ENCODE peak calls at places on chromosomes 6 and 20, in ten cellular contexts. One of them, this sample, is unnamed.

GRCh38 chr6:168570211-168570610 is 129.2 kb downstream of the SMOC2 start:
- DNase-seq in neural crest cell: no peak
- DNase-seq in Calu3: no peak
- DNase-seq in amniotic stem cell: no peak
- DNase-seq in M059J: no peak
- DNase-seq in neuronal stem cell: no peak
- DNase-seq in pancreas: no peak
- DNase-seq in AML-193: no peak
- DNase-seq in EL: no peak
- DNase-seq in cardiac muscle cell: no peak
- DNase-seq in this sample: no peak

GRCh38 chr6:168916576-168917207 is 337.0 kb downstream of the THBS2 start:
- DNase-seq in cardiac muscle cell: no peak
- DNase-seq in AML-193: no peak
- DNase-seq in neuronal stem cell: no peak
- DNase-seq in amniotic stem cell: no peak
- DNase-seq in M059J: no peak
- DNase-seq in pancreas: no peak
- DNase-seq in Calu3: no peak
- DNase-seq in neural crest cell: no peak
- DNase-seq in EL: no peak
- DNase-seq in this sample: no peak

GRCh38 chr20:22312744-22313346 is 271.5 kb downstream of the FOXA2 start:
- DNase-seq in neural crest cell: peak
- DNase-seq in M059J: peak
- DNase-seq in AML-193: no peak
- DNase-seq in amniotic stem cell: no peak
- DNase-seq in EL: peak
- DNase-seq in cardiac muscle cell: peak
- DNase-seq in Calu3: peak
- DNase-seq in neuronal stem cell: peak
- DNase-seq in pancreas: no peak
- DNase-seq in this sample: peak

GRCh38 chr20:52084727-52085126 is 106.9 kb downstream of the ZFP64 start:
- DNase-seq in M059J: no peak
- DNase-seq in neuronal stem cell: no peak
- DNase-seq in amniotic stem cell: no peak
- DNase-seq in Calu3: no peak
- DNase-seq in EL: no peak
- DNase-seq in pancreas: no peak
- DNase-seq in cardiac muscle cell: no peak
- DNase-seq in AML-193: no peak
- DNase-seq in neural crest cell: no peak
- DNase-seq in this sample: no peak

GRCh38 chr6:81552644-81553043 is 199.8 kb downstream of the TENT5A start:
- DNase-seq in amniotic stem cell: no peak
- DNase-seq in AML-193: no peak
- DNase-seq in M059J: no peak
- DNase-seq in pancreas: no peak
- DNase-seq in neuronal stem cell: no peak
- DNase-seq in EL: no peak
- DNase-seq in cardiac muscle cell: no peak
- DNase-seq in neural crest cell: no peak
- DNase-seq in Calu3: no peak
- DNase-seq in this sample: no peak

GRCh38 chr6:83057705-83058321 is 7.8 kb downstream of the UBE3D start:
- DNase-seq in neuronal stem cell: no peak
- DNase-seq in Calu3: peak
- DNase-seq in AML-193: peak
- DNase-seq in amniotic stem cell: peak
- DNase-seq in EL: peak
- DNase-seq in neural crest cell: peak
- DNase-seq in pancreas: no peak
- DNase-seq in M059J: peak
- DNase-seq in cardiac muscle cell: peak
- DNase-seq in this sample: peak

GRCh38 chr6:159390384-159390783 is 221.2 kb downstream of the FNDC1 start:
- DNase-seq in pancreas: no peak
- DNase-seq in EL: no peak
- DNase-seq in AML-193: no peak
- DNase-seq in neuronal stem cell: no peak
- DNase-seq in cardiac muscle cell: no peak
- DNase-seq in Calu3: no peak
- DNase-seq in neural crest cell: no peak
- DNase-seq in amniotic stem cell: no peak
- DNase-seq in M059J: no peak
- DNase-seq in this sample: no peak

GRCh38 chr6:122408697-122409458 is 9.4 kb downstream of the HSF2 start:
- DNase-seq in amniotic stem cell: no peak
- DNase-seq in neuronal stem cell: no peak
- DNase-seq in neural crest cell: no peak
- DNase-seq in EL: no peak
- DNase-seq in AML-193: no peak
- DNase-seq in Calu3: no peak
- DNase-seq in cardiac muscle cell: no peak
- DNase-seq in pancreas: no peak
- DNase-seq in M059J: no peak
- DNase-seq in this sample: no peak

GRCh38 chr20:58133020-58133419 is 95.4 kb downstream of the ANKRD60 start:
- DNase-seq in neural crest cell: no peak
- DNase-seq in Calu3: no peak
- DNase-seq in amniotic stem cell: no peak
- DNase-seq in EL: peak
- DNase-seq in M059J: peak
- DNase-seq in AML-193: no peak
- DNase-seq in cardiac muscle cell: no peak
- DNase-seq in pancreas: no peak
- DNase-seq in neuronal stem cell: no peak
- DNase-seq in this sample: no peak